ENCODE peak calls at places on chromosomes 7 and 10, in seven cellular contexts. R is aorta, G is right lobe of liver, V is choroid plexus epithelial cell, T is AG04450, J is AG10803, S is OCI-LY7. B is an unnamed sample.

GRCh38 chr10:62130948-62131347 is 137.7 kb downstream of the RTKN2 start:
- DNase-seq in J (peak), R (no peak), V (peak), G (no peak), S (no peak), T (peak), B (no peak)

GRCh38 chr10:16724509-16724908 is 92.7 kb downstream of the RSU1 start:
- DNase-seq in G (no peak), J (no peak), S (no peak), V (no peak), T (no peak), R (no peak), B (no peak)

GRCh38 chr10:53140516-53140915 is 367.9 kb upstream of the MBL2 start:
- DNase-seq in V (peak), T (no peak), G (no peak), R (no peak), J (no peak), S (no peak), B (no peak)

GRCh38 chr7:115805458-115805857 is 225.1 kb downstream of the TFEC start:
- DNase-seq in V (peak), G (no peak), J (no peak), R (no peak), S (no peak), T (no peak), B (no peak)

GRCh38 chr10:123241391-123242141 is 87.4 kb downstream of the BUB3 start:
- DNase-seq in S (peak), R (no peak), J (no peak), T (no peak), V (no peak), G (no peak), B (no peak)

GRCh38 chr7:119413314-119413805 is 859.6 kb upstream of the KCND2 start:
- DNase-seq in G (no peak), J (no peak), S (no peak), V (no peak), T (no peak), R (no peak), B (no peak)

GRCh38 chr10:3867454-3868273 is 82.7 kb upstream of the KLF6 start:
- DNase-seq in G (no peak), T (no peak), S (no peak), R (no peak), J (no peak), V (no peak), B (peak)

GRCh38 chr7:15687645-15688025 is 1.2 kb upstream of the MEOX2 start:
- DNase-seq in J (no peak), G (no peak), R (no peak), S (no peak), V (no peak), T (no peak), B (peak)

GRCh38 chr7:47804767-47805545 is 143.3 kb downstream of the PKD1L1 start:
- DNase-seq in V (peak), S (no peak), R (no peak), T (no peak), G (no peak), J (no peak), B (no peak)

GRCh38 chr10:101867931-101868330 is 24.3 kb upstream of the KCNIP2 start:
- DNase-seq in J (peak), V (peak), G (no peak), S (no peak), R (no peak), T (no peak), B (no peak)

GRCh38 chr7:134605978-134606923 is 40.4 kb upstream of the BPGM start:
- DNase-seq in G (peak), S (peak), R (peak), V (peak), T (no peak), J (peak), B (peak)

GRCh38 chr7:13069832-13070231 is 382.4 kb downstream of the ARL4A start:
- DNase-seq in T (no peak), J (no peak), G (no peak), V (no peak), R (no peak), S (no peak), B (no peak)

GRCh38 chr7:139108256-139109187 is 998 bp downstream of the ZC3HAV1 start:
- DNase-seq in J (peak), G (peak), V (peak), S (peak), T (no peak), R (peak), B (peak)

GRCh38 chr7:130368347-130368746 is 11.9 kb upstream of the CPA1 start:
- DNase-seq in S (no peak), R (no peak), V (no peak), G (no peak), T (no peak), J (no peak), B (no peak)

GRCh38 chr10:88934900-88935672 is 17.5 kb downstream of the ACTA2 start:
- DNase-seq in G (peak), V (peak), J (peak), R (peak), S (peak), T (peak), B (peak)

GRCh38 chr7:158112571-158113320 is 474.9 kb downstream of the PTPRN2 start:
- DNase-seq in R (no peak), V (no peak), S (no peak), G (peak), T (no peak), J (no peak), B (no peak)

GRCh38 chr7:122896509-122896908 is 10.2 kb upstream of the CADPS2 start:
- DNase-seq in T (no peak), G (no peak), J (no peak), S (no peak), R (no peak), V (peak), B (no peak)

GRCh38 chr7:55573526-55573925 is 1.2 kb upstream of the VOPP1 start:
- DNase-seq in J (peak), G (no peak), V (peak), R (no peak), S (no peak), T (no peak), B (no peak)

GRCh38 chr10:5581670-5582566 is 57.2 kb downstream of the CALML3 start:
- DNase-seq in G (no peak), T (no peak), J (no peak), S (peak), V (no peak), R (no peak), B (no peak)

GRCh38 chr7:68246189-68246633 is 1249.6 kb downstream of the TYW1 start:
- DNase-seq in V (no peak), T (no peak), J (peak), R (no peak), S (no peak), G (no peak), B (no peak)

GRCh38 chr10:104273291-104273690 is 4.3 kb downstream of the GSTO2 start:
- DNase-seq in R (no peak), J (peak), V (no peak), T (no peak), G (no peak), S (no peak), B (no peak)

GRCh38 chr7:11319491-11320274 is 346.0 kb downstream of the PHF14 start:
- DNase-seq in V (no peak), G (no peak), R (no peak), T (no peak), J (no peak), S (no peak), B (no peak)

GRCh38 chr7:42972703-42973500 is 40.7 kb downstream of the MRPL32 start:
- DNase-seq in G (no peak), J (peak), T (peak), S (peak), V (peak), R (peak), B (no peak)

GRCh38 chr10:48684792-48685651 is at the start of gene WDFY4:
- DNase-seq in J (no peak), T (no peak), G (no peak), S (peak), R (peak), V (no peak), B (no peak)

GRCh38 chr10:125011171-125011925 is 69.4 kb downstream of the ZRANB1 start:
- DNase-seq in V (no peak), S (no peak), R (peak), G (no peak), J (no peak), T (no peak), B (no peak)

GRCh38 chr7:116242759-116243158 is 32.4 kb downstream of the TES start:
- DNase-seq in V (no peak), J (no peak), R (no peak), S (no peak), G (no peak), T (no peak), B (no peak)

GRCh38 chr10:122140941-122141623 is 130.0 kb upstream of the BTBD16 start:
- DNase-seq in V (peak), S (no peak), J (peak), G (no peak), T (peak), R (peak), B (peak)

GRCh38 chr10:114956466-114956865 is 18.5 kb downstream of the TRUB1 start:
- DNase-seq in R (no peak), V (no peak), G (no peak), J (peak), S (no peak), T (no peak), B (no peak)

GRCh38 chr7:51230723-51231122 is 85.9 kb downstream of the COBL start:
- DNase-seq in G (no peak), V (no peak), T (no peak), R (no peak), J (no peak), S (no peak), B (no peak)

GRCh38 chr10:114261116-114261515 is 22.1 kb downstream of the VWA2 start:
- DNase-seq in G (no peak), R (no peak), V (peak), J (peak), T (no peak), S (no peak), B (no peak)

GRCh38 chr7:16465469-16466086 is at the start of gene SOSTDC1:
- DNase-seq in V (peak), G (no peak), S (no peak), J (no peak), R (no peak), T (no peak), B (peak)

GRCh38 chr7:112152186-112152585 is 54.0 kb downstream of the DOCK4 start:
- DNase-seq in V (no peak), R (no peak), T (no peak), J (peak), S (no peak), G (no peak), B (no peak)

GRCh38 chr7:133529861-133530260 is 277.0 kb downstream of the EXOC4 start:
- DNase-seq in S (no peak), V (no peak), G (no peak), J (no peak), T (no peak), R (no peak), B (no peak)

DNA sequence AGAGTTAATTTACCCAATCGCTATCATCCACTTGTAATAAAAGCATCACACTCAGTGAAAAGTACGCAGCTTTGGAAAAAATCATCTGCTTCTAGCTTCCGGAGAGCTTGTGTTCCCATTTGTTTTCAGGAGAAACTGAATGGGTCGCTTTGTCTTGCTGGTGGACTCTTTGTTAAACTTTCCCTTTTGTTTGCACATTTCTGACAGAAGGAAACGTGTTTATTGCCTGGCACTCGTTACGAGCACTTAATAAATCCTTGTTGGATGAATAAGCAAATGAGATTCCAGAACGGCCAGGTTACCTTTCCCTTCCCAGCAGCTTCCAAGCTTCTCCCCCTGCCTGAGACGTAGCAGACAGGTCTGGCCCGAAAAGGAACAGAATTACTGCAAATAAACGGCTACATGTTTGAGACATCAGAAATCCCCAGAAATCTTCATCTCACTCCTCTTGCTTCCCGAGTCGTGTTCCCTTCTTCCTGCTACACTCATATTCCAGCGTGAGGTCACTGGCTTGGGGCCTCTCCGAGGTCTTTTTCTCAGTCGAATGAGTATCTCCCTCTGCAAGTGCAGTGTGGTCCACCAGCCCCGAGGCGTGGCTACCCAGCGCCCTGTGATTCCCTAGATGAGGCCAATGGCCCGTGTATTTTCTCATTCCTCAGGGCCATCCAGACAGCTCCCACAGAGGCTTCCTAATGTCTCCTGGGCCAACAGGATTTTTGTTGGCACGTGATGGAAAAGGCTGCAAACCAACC is 167.2 kb downstream of the FRMD4A start:
- DNase-seq in G (no peak), T (no peak), J (no peak), V (no peak), S (no peak), R (no peak), B (no peak)
- H3K4me3 ChIP-seq in G (no peak), T (no peak), J (no peak), V (no peak), S (no peak), R (no peak), B (no peak)

DNA sequence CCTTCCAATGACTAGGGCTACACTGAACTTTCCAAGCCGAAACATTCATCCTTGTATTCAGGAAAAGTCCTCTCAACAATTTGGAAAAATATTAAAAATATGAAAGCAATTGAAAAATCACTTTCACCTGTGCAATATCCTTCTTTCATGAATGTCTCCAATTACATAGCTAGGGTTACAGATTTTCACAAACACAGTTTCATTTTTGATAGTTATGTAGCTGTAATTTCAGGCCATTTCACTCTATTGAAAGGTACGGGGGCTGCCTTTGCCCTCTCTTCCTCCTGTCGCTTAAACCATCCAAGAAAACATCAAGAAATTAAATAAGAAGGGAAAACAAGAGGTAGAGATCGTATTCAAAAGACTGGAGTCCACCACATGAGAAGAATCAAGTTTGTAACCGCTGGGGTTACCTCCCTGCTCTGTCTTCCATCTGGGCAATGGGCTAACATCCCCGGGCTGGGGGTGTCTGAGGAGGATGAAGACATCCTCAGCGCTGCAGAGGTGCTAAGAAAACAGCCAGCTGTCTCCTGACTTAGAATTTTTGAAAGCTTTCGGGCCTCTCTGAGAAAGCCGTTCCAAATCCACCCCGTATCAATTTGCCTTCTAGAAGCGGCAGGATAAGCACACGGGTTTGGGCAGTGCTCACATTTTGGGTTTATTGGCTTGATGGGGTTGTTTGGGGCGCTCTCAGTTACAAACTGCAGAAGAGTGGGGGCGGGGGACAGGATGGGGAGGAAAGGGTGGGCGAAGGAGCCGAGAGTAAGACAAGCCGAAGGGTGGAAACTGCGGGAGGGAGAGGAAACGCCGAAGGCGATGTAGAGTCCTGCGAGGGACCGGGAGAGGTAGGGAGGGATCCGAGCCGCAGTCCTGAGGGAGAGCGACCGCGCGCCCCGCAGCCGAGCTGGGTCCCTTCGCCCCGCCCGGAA is 24.3 kb upstream of the VAX1 start:
- DNase-seq in T (no peak), J (no peak), V (no peak), S (no peak), R (no peak), G (no peak), B (no peak)
- H3K4me3 ChIP-seq in T (no peak), J (no peak), V (no peak), S (no peak), R (no peak), G (no peak), B (no peak)

DNA sequence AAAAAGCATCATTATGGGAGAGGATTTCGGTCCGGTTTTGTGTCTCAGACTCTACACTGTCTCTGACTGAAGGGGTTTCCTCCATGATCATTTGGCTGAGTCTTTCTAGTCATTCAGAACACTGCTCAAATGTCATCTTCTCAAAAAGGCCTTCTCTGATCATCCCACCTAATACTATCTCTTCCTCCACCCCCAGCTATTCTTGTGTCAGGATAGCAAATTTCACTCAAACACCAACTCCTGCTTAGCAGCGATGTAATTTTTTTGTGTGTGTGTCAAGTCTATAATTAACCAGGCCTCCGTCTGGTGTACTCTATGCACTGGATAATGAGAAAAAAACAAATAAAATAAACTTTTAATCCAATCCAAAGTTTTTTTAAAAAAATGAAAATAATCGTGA is 200.4 kb downstream of the KCND2 start:
- DNase-seq in R (no peak), T (no peak), S (no peak), V (no peak), J (no peak), G (no peak), B (no peak)
- H3K4me3 ChIP-seq in R (no peak), T (no peak), S (no peak), V (no peak), J (no peak), G (no peak), B (no peak)

DNA sequence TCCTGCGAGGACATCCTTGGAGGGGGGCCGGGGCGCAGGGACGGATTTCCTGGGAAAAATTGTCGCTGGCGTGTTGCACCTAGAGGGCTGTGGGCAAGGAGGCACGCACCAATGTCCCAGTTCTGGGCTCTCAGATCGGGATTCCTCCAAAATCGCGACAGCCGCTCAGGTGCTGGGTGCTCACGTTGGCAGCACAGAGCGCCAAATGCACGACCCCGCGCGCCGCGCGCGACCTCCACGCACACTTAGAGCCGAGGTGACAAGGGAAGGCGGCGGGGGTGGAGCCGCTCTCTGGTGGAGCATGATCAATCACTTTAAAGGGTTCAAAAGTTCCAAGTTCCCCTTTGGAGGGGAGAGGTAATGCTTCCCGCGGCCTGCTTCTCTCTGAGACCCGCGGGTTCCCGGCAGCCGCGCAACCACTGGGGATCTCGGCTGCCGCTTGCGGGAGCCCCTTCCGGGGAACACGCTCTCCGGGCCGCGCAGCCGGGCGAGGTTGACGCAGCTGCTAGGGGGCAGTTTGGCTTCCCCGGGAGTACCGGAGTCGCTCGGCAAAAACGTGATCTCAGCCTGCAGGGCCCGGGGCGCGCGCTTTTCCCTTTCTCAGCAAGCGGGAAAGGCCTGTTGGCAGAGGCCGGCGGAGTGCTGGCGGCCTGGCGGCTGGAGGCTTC is 25.4 kb downstream of the SKIDA1 start:
- DNase-seq in G (peak), V (no peak), S (no peak), R (peak), T (no peak), J (no peak), B (no peak)
- H3K4me3 ChIP-seq in G (peak), V (peak), S (no peak), R (no peak), T (no peak), J (no peak), B (no peak)

GRCh38 chr7:40148671-40149070 is 13.9 kb downstream of the SUGCT start:
- DNase-seq in S (no peak), J (no peak), T (no peak), R (no peak), V (no peak), G (no peak), B (no peak)
- H3K4me3 ChIP-seq in S (no peak), J (no peak), T (no peak), R (no peak), V (no peak), G (no peak), B (no peak)

GRCh38 chr7:98211676-98212531 is 665 bp downstream of the BHLHA15 start:
- DNase-seq in G (no peak), R (peak), J (no peak), S (no peak), V (no peak), T (no peak), B (peak)

GRCh38 chr7:98211221-98211675 is at the start of gene BHLHA15:
- DNase-seq in G (peak), J (no peak), T (no peak), R (peak), V (no peak), S (peak), B (peak)

GRCh38 chr7:98212532-98213041 is 1.3 kb downstream of the BHLHA15 start:
- DNase-seq in J (no peak), T (no peak), G (peak), S (no peak), V (no peak), R (peak), B (peak)

GRCh38 chr7:98209166-98209920 is 1.9 kb upstream of the BHLHA15 start:
- DNase-seq in T (no peak), J (no peak), S (no peak), G (no peak), V (no peak), R (peak), B (peak)

GRCh38 chr7:98210513-98211220 is 572 bp upstream of the BHLHA15 start:
- DNase-seq in S (no peak), T (no peak), J (peak), V (peak), R (peak), G (no peak), B (peak)
- H3K4me3 ChIP-seq in S (no peak), T (peak), J (peak), V (peak), R (no peak), G (no peak), B (no peak)

B was measured in mucosa of descending colon.